ENCODE peak calls at places on chromosome 2, in nine cellular contexts. X is prostate gland, L is heart right ventricle, R is neural progenitor cell, W is right lobe of liver, C is AG04450, Q is ascending aorta, H is lower lobe of right lung, D is endothelial cell of umbilical vein. P is an unnamed sample.

GRCh38 chr2:46770622-46771021 is 145.0 kb downstream of the MCFD2 start:
- DNase-seq in X (no peak), L (no peak), R (no peak), W (no peak), C (peak; percentile 91), Q (no peak), H (no peak), D (no peak), P (peak; percentile 76)

GRCh38 chr2:235898766-235899165 is 269.4 kb downstream of the GBX2 start:
- DNase-seq in X (no peak), L (no peak), R (no peak), W (no peak), C (no peak), Q (no peak), H (no peak), D (peak; percentile 65), P (no peak)

GRCh38 chr2:152395132-152396024 is 60.4 kb downstream of the FMNL2 start:
- DNase-seq in X (no peak), L (no peak), R (no peak), W (no peak), C (no peak), Q (no peak), H (no peak), D (no peak), P (no peak)

GRCh38 chr2:158967731-158968395 is 577 bp upstream of the TANC1 start:
- DNase-seq in X (peak; percentile 49), L (peak; percentile 59), R (peak; percentile 89), W (peak; percentile 48), C (no peak), Q (no peak), H (no peak), D (peak; percentile 48), P (peak; percentile 71)

GRCh38 chr2:231306791-231307440 is 88.6 kb upstream of the B3GNT7 start:
- DNase-seq in X (no peak), L (no peak), R (peak; percentile 56), W (no peak), C (no peak), Q (no peak), H (peak; percentile 68), D (no peak), P (no peak)

GRCh38 chr2:174750923-174751441 is 13.3 kb downstream of the CHRNA1 start:
- DNase-seq in X (no peak), L (no peak), R (no peak), W (no peak), C (no peak), Q (no peak), H (no peak), D (no peak), P (no peak)

GRCh38 chr2:180322781-180323180 is 315.7 kb upstream of the CWC22 start:
- DNase-seq in X (no peak), L (no peak), R (no peak), W (no peak), C (no peak), Q (no peak), H (no peak), D (peak; percentile 17), P (no peak)

GRCh38 chr2:39216495-39217191 is 27.1 kb downstream of the CDKL4 start:
- DNase-seq in X (no peak), L (no peak), R (no peak), W (no peak), C (no peak), Q (no peak), H (no peak), D (no peak), P (no peak)

GRCh38 chr2:62293490-62294212 is 97.7 kb downstream of the B3GNT2 start:
- DNase-seq in X (peak; percentile 83), L (peak; percentile 58), R (peak; percentile 93), W (peak; percentile 77), C (no peak), Q (no peak), H (peak; percentile 90), D (peak; percentile 50), P (peak; percentile 35)

GRCh38 chr2:19767876-19768275 is 133.9 kb downstream of the TTC32 start:
- DNase-seq in X (no peak), L (no peak), R (no peak), W (no peak), C (no peak), Q (no peak), H (no peak), D (no peak), P (no peak)

GRCh38 chr2:142716463-142717242 is 160.8 kb upstream of the KYNU start:
- DNase-seq in X (no peak), L (peak; percentile 23), R (peak; percentile 73), W (no peak), C (no peak), Q (no peak), H (no peak), D (peak; percentile 67), P (peak; percentile 35)

GRCh38 chr2:120834206-120834605 is 98.5 kb downstream of the GLI2 start:
- DNase-seq in X (no peak), L (no peak), R (no peak), W (no peak), C (no peak), Q (no peak), H (no peak), D (no peak), P (no peak)

GRCh38 chr2:216056739-216057138 is 24.9 kb downstream of the PECR start:
- DNase-seq in X (no peak), L (no peak), R (no peak), W (no peak), C (no peak), Q (no peak), H (no peak), D (peak; percentile 53), P (no peak)
- H3K4me3 ChIP-seq in X (no peak overlapping the region), L (no peak overlapping the region), R (no peak overlapping the region), W (no peak overlapping the region), C (no peak overlapping the region), Q (no peak overlapping the region), H (no peak overlapping the region), D (no peak overlapping the region), P (no peak overlapping the region)

DNA sequence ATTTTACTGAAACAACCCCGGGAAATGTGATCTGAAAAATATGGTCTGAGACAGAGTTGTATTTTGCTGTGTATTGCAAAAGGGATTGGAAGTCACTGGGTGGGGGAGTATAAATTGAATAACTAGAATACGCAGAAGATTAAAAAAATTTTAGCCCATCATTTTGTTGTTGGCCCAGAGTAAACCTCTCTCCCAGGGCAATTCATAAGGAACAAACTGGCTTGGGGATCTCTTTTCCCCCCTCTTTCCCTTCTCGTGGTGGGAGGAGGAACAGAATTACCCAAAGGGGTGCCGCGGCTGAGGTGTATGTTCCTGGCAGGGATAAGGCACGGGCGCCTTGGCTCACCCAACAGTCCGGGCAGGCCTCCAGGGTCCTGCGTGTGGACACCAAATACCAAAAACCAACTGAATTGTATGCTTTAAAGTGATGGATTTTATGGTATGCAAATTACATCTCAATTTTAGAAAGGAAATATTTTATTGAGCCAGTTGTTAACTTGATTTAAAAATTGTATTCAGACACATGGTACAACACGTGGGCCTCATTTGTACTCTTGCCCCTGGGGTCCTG is 121.2 kb upstream of the SPRED2 start:
- DNase-seq in X (peak; percentile 15), L (no peak), R (no peak), W (peak; percentile 60), C (no peak), Q (no peak), H (no peak), D (no peak), P (no peak)
- TF ChIP-seq CTCF in X (no peak), L (no peak), R (no peak), W (no peak), C (no peak), Q (no peak), H (no peak), D (no peak), P (no peak)

GRCh38 chr2:86791574-86791973 is 861 bp upstream of the CD8A start:
- DNase-seq in X (no peak), L (no peak), R (peak; percentile 20), W (no peak), C (no peak), Q (no peak), H (peak; percentile 47), D (no peak), P (no peak)

GRCh38 chr2:86788881-86789686 is 1.6 kb downstream of the CD8A start:
- DNase-seq in X (no peak), L (peak; percentile 31), R (peak; percentile 70), W (no peak), C (no peak), Q (no peak), H (no peak), D (no peak), P (no peak)

GRCh38 chr2:86790134-86790827 is 432 bp downstream of the CD8A start:
- DNase-seq in X (no peak), L (no peak), R (peak; percentile 53), W (no peak), C (no peak), Q (no peak), H (no peak), D (no peak), P (no peak)

GRCh38 chr2:86789687-86790133 is 1.0 kb downstream of the CD8A start:
- DNase-seq in X (no peak), L (no peak), R (no peak), W (no peak), C (no peak), Q (no peak), H (no peak), D (no peak), P (no peak)

GRCh38 chr2:86790828-86791561 is at the start of gene CD8A:
- DNase-seq in X (no peak), L (no peak), R (peak; percentile 47), W (no peak), C (no peak), Q (no peak), H (no peak), D (no peak), P (no peak)
- H3K27me3 ChIP-seq in X (peaks cover 6% of the 10 kb centered on the region), L (peaks cover 63% of the 10 kb centered on the region), R (peaks cover 92% of the 10 kb centered on the region), W (no peaks in the 10 kb centered on the region), C (peaks cover 63% of the 10 kb centered on the region), Q (peaks cover 19% of the 10 kb centered on the region), H (peaks cover 81% of the 10 kb centered on the region), D (peaks cover 45% of the 10 kb centered on the region), P (peaks cover 92% of the 10 kb centered on the region)

DNA sequence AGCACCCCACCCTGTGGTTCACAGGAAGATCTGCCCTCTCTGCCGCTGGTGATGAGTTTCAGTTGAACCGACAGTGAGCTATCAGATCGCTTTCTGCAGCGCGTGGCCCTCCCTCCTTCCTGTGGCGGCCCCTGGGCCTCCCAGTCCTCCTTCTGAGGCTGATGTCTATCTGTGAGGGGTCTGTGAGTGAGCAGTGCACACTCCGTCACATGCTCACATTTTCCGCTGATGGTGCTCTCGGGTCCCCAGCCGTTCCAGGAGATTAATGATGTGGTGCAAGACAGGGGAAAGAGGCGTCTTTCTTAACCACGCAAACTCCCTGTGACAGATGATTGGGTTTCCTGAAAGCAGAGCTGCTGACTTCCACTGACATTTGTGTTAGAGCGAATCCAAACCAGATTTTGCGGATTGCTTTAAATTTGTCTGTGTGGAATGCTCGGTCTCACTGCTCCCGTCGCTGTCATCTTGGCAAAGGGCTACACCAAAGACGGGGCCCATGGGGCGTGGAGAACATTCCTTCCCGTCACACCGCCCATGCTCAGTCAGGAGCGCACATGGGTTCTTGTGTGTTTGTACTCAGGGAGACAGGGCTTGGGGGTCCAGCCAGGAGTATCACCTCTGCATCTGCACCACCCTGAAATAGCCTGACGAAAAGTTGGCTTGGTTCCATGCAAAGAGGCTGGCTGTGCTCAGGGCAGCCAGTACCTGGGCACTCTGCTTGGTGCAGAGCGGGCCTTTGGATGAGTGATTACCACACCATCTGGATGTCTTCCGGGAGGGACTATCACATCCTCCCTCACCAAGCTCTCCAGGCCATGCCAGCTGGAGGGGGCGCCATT is 154.7 kb upstream of the HS6ST1 start:
- DNase-seq in X (peak; percentile 42), L (no peak), R (peak; percentile 7), W (no peak), C (no peak), Q (no peak), H (peak; percentile 61), D (no peak), P (no peak)
- H3K4me3 ChIP-seq in X (no peak overlapping the region), L (peak overlapping the region; percentile 32), R (no peak overlapping the region), W (no peak overlapping the region), C (peak overlapping the region; percentile 10), Q (peak overlapping the region; percentile 29), H (peak overlapping the region; percentile 29), D (no peak overlapping the region), P (no peak overlapping the region)